ENCODE peak calls at places on chromosomes 16 and 17, in ten cellular contexts. D is HTR-8/SVneo, B is T-helper 17 cell, P is astrocyte, I is brain microvascular endothelial cell, F is GM04503, E is NCI-H69, A is myocyte, Z is sciatic nerve, G is EH. T is an unnamed sample.

GRCh38 chr16:69827527-69827926 is 65.4 kb downstream of the WWP2 start:
- DNase-seq in E (no peak), A (no peak), I (no peak), Z (peak; percentile 22), D (no peak), P (no peak), F (no peak), B (no peak), G (no peak), T (no peak)

GRCh38 chr17:60039096-60039495 is 39.6 kb downstream of the HEATR6 start:
- DNase-seq in A (no peak), D (no peak), Z (no peak), I (peak; percentile 4), G (peak; percentile 64), B (no peak), E (no peak), P (peak; percentile 12), F (no peak), T (no peak)

GRCh38 chr17:33039874-33040273 is 48.2 kb downstream of the SPACA3 start:
- DNase-seq in Z (no peak), D (no peak), G (peak; percentile 89), F (peak; percentile 34), I (peak; percentile 16), E (no peak), B (no peak), P (peak; percentile 78), A (no peak), T (no peak)

GRCh38 chr17:18257268-18257681 is 1.3 kb downstream of the FLII start:
- DNase-seq in I (no peak), B (no peak), Z (no peak), P (no peak), F (no peak), D (no peak), A (peak; percentile 11), E (no peak), G (no peak), T (peak; percentile 62)

GRCh38 chr17:1484060-1484535 is 8.4 kb downstream of the MYO1C start:
- DNase-seq in F (no peak), A (no peak), I (no peak), D (no peak), P (no peak), B (no peak), E (no peak), G (no peak), Z (peak; percentile 70), T (no peak)

GRCh38 chr16:83685615-83686165 is 122.1 kb upstream of the HSBP1 start:
- DNase-seq in P (no peak), A (no peak), F (no peak), G (peak; percentile 60), I (no peak), E (no peak), Z (no peak), B (no peak), D (no peak), T (no peak)

GRCh38 chr16:4323845-4324478 is 8.1 kb downstream of the GLIS2 start:
- DNase-seq in I (no peak), G (peak; percentile 61), F (no peak), Z (peak; percentile 85), P (no peak), A (peak; percentile 55), E (peak; percentile 22), B (no peak), D (no peak), T (no peak)

GRCh38 chr16:19700319-19700781 is 17.7 kb downstream of the KNOP1 start:
- DNase-seq in D (no peak), A (no peak), B (no peak), I (peak; percentile 66), E (peak; percentile 93), P (peak; percentile 80), G (peak; percentile 32), F (no peak), Z (no peak), T (no peak)

GRCh38 chr17:58249270-58250133 is 11.1 kb downstream of the LPO start:
- DNase-seq in I (peak; percentile 27), G (peak; percentile 61), B (peak; percentile 69), A (peak; percentile 60), E (peak; percentile 79), Z (peak; percentile 83), F (no peak), P (peak; percentile 9), D (peak; percentile 93), T (peak; percentile 70)

GRCh38 chr16:53626161-53626560 is 77.5 kb downstream of the RPGRIP1L start:
- DNase-seq in B (no peak), A (no peak), G (no peak), P (no peak), Z (no peak), I (no peak), D (no peak), F (no peak), E (peak; percentile 21), T (no peak)

GRCh38 chr17:44543213-44543904 is 13.9 kb upstream of the FZD2 start:
- DNase-seq in Z (no peak), B (no peak), G (peak; percentile 99), D (peak; percentile 92), I (peak; percentile 86), P (peak; percentile 93), F (peak; percentile 88), A (peak; percentile 88), E (no peak), T (no peak)

GRCh38 chr16:75379911-75380847 is 53.1 kb downstream of the CFDP1 start:
- DNase-seq in I (no peak), E (no peak), F (no peak), G (no peak), A (peak; percentile 42), B (peak; percentile 17), Z (no peak), D (no peak), P (no peak), T (peak; percentile 88)

GRCh38 chr17:34634551-34635160 is 55.3 kb downstream of the TMEM132E start:
- DNase-seq in D (no peak), B (no peak), Z (no peak), E (no peak), G (no peak), A (no peak), P (no peak), F (no peak), I (no peak), T (no peak)

T was measured in RPMI8226.